ENCODE peak calls at places on chromosomes 4 and X, in five cellular contexts. One of them, this sample, is unnamed.

GRCh38 chr4:162523171-162523570 is 359.4 kb upstream of the FSTL5 start:
- DNase-seq in omental fat pad: no peak
- DNase-seq in pancreas: no peak
- DNase-seq in activated CD8-positive, alpha-beta T cell treated with anti-CD3 and anti-CD28 coated beads for 36 hours: no peak
- DNase-seq in GM12878: no peak
- DNase-seq in this sample: no peak

GRCh38 chr4:75844151-75844662 is 58.0 kb downstream of the PPEF2 start:
- DNase-seq in activated CD8-positive, alpha-beta T cell treated with anti-CD3 and anti-CD28 coated beads for 36 hours: no peak
- DNase-seq in GM12878: no peak
- DNase-seq in pancreas: no peak
- DNase-seq in omental fat pad: no peak
- DNase-seq in this sample: no peak

GRCh38 chr4:146465628-146466027 is 56.1 kb downstream of the SLC10A7 start:
- DNase-seq in omental fat pad: no peak
- DNase-seq in activated CD8-positive, alpha-beta T cell treated with anti-CD3 and anti-CD28 coated beads for 36 hours: no peak
- DNase-seq in GM12878: no peak
- DNase-seq in pancreas: no peak
- DNase-seq in this sample: no peak

GRCh38 chrX:48493890-48494364 is 14.9 kb upstream of the PORCN start:
- DNase-seq in activated CD8-positive, alpha-beta T cell treated with anti-CD3 and anti-CD28 coated beads for 36 hours: peak
- DNase-seq in pancreas: no peak
- DNase-seq in GM12878: no peak
- DNase-seq in omental fat pad: no peak
- DNase-seq in this sample: no peak

GRCh38 chr4:5460106-5460801 is 248.1 kb downstream of the EVC2 start:
- DNase-seq in GM12878: no peak
- DNase-seq in activated CD8-positive, alpha-beta T cell treated with anti-CD3 and anti-CD28 coated beads for 36 hours: peak
- DNase-seq in omental fat pad: no peak
- DNase-seq in pancreas: no peak
- DNase-seq in this sample: peak

GRCh38 chr4:40918330-40918729 is 168.6 kb downstream of the NSUN7 start:
- DNase-seq in GM12878: no peak
- DNase-seq in pancreas: no peak
- DNase-seq in activated CD8-positive, alpha-beta T cell treated with anti-CD3 and anti-CD28 coated beads for 36 hours: no peak
- DNase-seq in omental fat pad: no peak
- DNase-seq in this sample: no peak

GRCh38 chr4:150366487-150366999 is 215.4 kb upstream of the MAB21L2 start:
- DNase-seq in pancreas: no peak
- DNase-seq in activated CD8-positive, alpha-beta T cell treated with anti-CD3 and anti-CD28 coated beads for 36 hours: no peak
- DNase-seq in GM12878: peak
- DNase-seq in omental fat pad: no peak
- DNase-seq in this sample: peak

GRCh38 chr4:61517144-61517543 is 317.0 kb downstream of the ADGRL3 start:
- DNase-seq in activated CD8-positive, alpha-beta T cell treated with anti-CD3 and anti-CD28 coated beads for 36 hours: no peak
- DNase-seq in omental fat pad: no peak
- DNase-seq in pancreas: peak
- DNase-seq in GM12878: no peak
- DNase-seq in this sample: no peak

GRCh38 chrX:69218407-69218806 is 53.2 kb upstream of the PJA1 start:
- DNase-seq in omental fat pad: no peak
- DNase-seq in GM12878: no peak
- DNase-seq in pancreas: no peak
- DNase-seq in activated CD8-positive, alpha-beta T cell treated with anti-CD3 and anti-CD28 coated beads for 36 hours: no peak
- DNase-seq in this sample: no peak

GRCh38 chr4:97656034-97656720 is 487.1 kb downstream of the STPG2 start:
- DNase-seq in GM12878: no peak
- DNase-seq in omental fat pad: no peak
- DNase-seq in activated CD8-positive, alpha-beta T cell treated with anti-CD3 and anti-CD28 coated beads for 36 hours: no peak
- DNase-seq in pancreas: no peak
- DNase-seq in this sample: no peak

GRCh38 chr4:41160856-41161255 is 53.5 kb downstream of the APBB2 start:
- DNase-seq in pancreas: no peak
- DNase-seq in GM12878: no peak
- DNase-seq in omental fat pad: no peak
- DNase-seq in activated CD8-positive, alpha-beta T cell treated with anti-CD3 and anti-CD28 coated beads for 36 hours: no peak
- DNase-seq in this sample: no peak

GRCh38 chrX:74526786-74527185 is 87.6 kb downstream of the RLIM start:
- DNase-seq in pancreas: no peak
- DNase-seq in omental fat pad: no peak
- DNase-seq in GM12878: no peak
- DNase-seq in activated CD8-positive, alpha-beta T cell treated with anti-CD3 and anti-CD28 coated beads for 36 hours: no peak
- DNase-seq in this sample: no peak

DNA sequence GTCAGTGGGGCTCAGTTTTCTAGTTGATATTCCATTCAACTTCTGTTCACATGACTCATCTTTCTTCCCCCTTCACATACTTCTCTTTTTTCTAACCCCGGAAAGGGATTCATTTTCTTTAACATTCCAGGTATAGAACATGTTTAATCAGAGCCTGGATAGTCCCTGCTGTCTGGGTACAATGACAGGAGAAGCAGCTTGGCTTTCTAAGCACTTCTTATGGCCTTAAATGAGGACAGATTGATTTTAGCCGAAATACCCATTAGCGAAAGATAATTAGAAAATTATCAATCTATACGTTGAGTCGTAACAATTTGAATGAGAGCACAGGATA is 62.3 kb downstream of the PPP1R2C start:
- DNase-seq in omental fat pad: no peak
- DNase-seq in pancreas: no peak
- DNase-seq in GM12878: no peak
- DNase-seq in activated CD8-positive, alpha-beta T cell treated with anti-CD3 and anti-CD28 coated beads for 36 hours: no peak
- DNase-seq in this sample: no peak
- TF ChIP-seq CTCF in omental fat pad: no peak
- TF ChIP-seq CTCF in pancreas: no peak
- TF ChIP-seq CTCF in GM12878: no peak
- TF ChIP-seq CTCF in activated CD8-positive, alpha-beta T cell treated with anti-CD3 and anti-CD28 coated beads for 36 hours: no peak
- TF ChIP-seq CTCF in this sample: no peak

GRCh38 chr4:3130826-3131225 is 56.3 kb downstream of the HTT start:
- DNase-seq in activated CD8-positive, alpha-beta T cell treated with anti-CD3 and anti-CD28 coated beads for 36 hours: no peak
- DNase-seq in omental fat pad: no peak
- DNase-seq in GM12878: no peak
- DNase-seq in pancreas: no peak
- DNase-seq in this sample: no peak

GRCh38 chr4:3134201-3134600 is 59.7 kb downstream of the HTT start:
- DNase-seq in omental fat pad: no peak
- DNase-seq in pancreas: no peak
- DNase-seq in GM12878: no peak
- DNase-seq in activated CD8-positive, alpha-beta T cell treated with anti-CD3 and anti-CD28 coated beads for 36 hours: no peak
- DNase-seq in this sample: no peak

GRCh38 chr4:3137908-3138307 is 63.4 kb downstream of the HTT start:
- DNase-seq in omental fat pad: no peak
- DNase-seq in pancreas: no peak
- DNase-seq in GM12878: no peak
- DNase-seq in activated CD8-positive, alpha-beta T cell treated with anti-CD3 and anti-CD28 coated beads for 36 hours: no peak
- DNase-seq in this sample: no peak

GRCh38 chr4:3135155-3136011 is 60.9 kb downstream of the HTT start:
- DNase-seq in pancreas: no peak
- DNase-seq in GM12878: no peak
- DNase-seq in omental fat pad: no peak
- DNase-seq in activated CD8-positive, alpha-beta T cell treated with anti-CD3 and anti-CD28 coated beads for 36 hours: no peak
- DNase-seq in this sample: no peak

GRCh38 chr4:3136454-3136853 is 62.0 kb downstream of the HTT start:
- DNase-seq in GM12878: no peak
- DNase-seq in omental fat pad: no peak
- DNase-seq in activated CD8-positive, alpha-beta T cell treated with anti-CD3 and anti-CD28 coated beads for 36 hours: no peak
- DNase-seq in pancreas: no peak
- DNase-seq in this sample: no peak
- TF ChIP-seq CTCF in GM12878: no peak
- TF ChIP-seq CTCF in omental fat pad: no peak
- TF ChIP-seq CTCF in activated CD8-positive, alpha-beta T cell treated with anti-CD3 and anti-CD28 coated beads for 36 hours: peak
- TF ChIP-seq CTCF in pancreas: no peak
- TF ChIP-seq CTCF in this sample: no peak

DNA sequence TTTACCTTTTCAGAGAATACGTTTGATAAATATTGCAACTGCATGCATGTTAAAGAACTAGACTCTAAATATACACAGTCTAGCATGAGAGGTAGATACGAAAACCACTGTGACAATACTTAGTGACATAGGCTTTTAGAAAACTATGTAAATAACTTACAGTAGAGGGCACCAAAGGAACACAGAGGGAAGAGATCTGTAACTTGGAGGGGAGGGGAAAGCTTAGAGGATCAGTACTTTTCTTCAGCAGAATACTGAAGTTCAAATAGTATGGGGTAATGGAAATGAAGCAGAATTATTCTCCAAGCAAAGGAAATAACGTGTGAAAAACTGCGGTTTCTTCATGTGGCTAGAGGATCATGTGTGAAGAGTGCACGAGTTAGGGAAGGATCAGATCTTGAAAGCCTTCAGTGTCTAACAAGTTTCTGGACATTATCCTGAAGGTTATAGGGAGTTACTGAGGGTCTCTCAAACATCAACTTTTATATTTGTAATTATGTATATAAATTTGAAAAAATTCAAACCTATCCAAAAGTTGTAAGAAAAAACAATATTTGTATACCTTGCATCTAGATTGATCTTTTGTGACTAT is 264.3 kb downstream of the NPFFR2 start:
- DNase-seq in omental fat pad: no peak
- DNase-seq in GM12878: no peak
- DNase-seq in pancreas: no peak
- DNase-seq in activated CD8-positive, alpha-beta T cell treated with anti-CD3 and anti-CD28 coated beads for 36 hours: no peak
- DNase-seq in this sample: peak
- TF ChIP-seq CTCF in omental fat pad: no peak
- TF ChIP-seq CTCF in GM12878: peak
- TF ChIP-seq CTCF in pancreas: peak
- TF ChIP-seq CTCF in activated CD8-positive, alpha-beta T cell treated with anti-CD3 and anti-CD28 coated beads for 36 hours: peak
- TF ChIP-seq CTCF in this sample: no peak

GRCh38 chrX:80812176-80812575 is 2.5 kb upstream of the BRWD3 start:
- DNase-seq in GM12878: no peak
- DNase-seq in omental fat pad: no peak
- DNase-seq in pancreas: no peak
- DNase-seq in activated CD8-positive, alpha-beta T cell treated with anti-CD3 and anti-CD28 coated beads for 36 hours: peak
- DNase-seq in this sample: peak
- TF ChIP-seq CTCF in GM12878: peak
- TF ChIP-seq CTCF in omental fat pad: no peak
- TF ChIP-seq CTCF in pancreas: no peak
- TF ChIP-seq CTCF in activated CD8-positive, alpha-beta T cell treated with anti-CD3 and anti-CD28 coated beads for 36 hours: no peak
- TF ChIP-seq CTCF in this sample: no peak

GRCh38 chr4:90025248-90025647 is 101.9 kb upstream of the CCSER1 start:
- DNase-seq in pancreas: no peak
- DNase-seq in activated CD8-positive, alpha-beta T cell treated with anti-CD3 and anti-CD28 coated beads for 36 hours: no peak
- DNase-seq in GM12878: no peak
- DNase-seq in omental fat pad: no peak
- DNase-seq in this sample: peak

GRCh38 chr4:90027565-90027964 is 99.6 kb upstream of the CCSER1 start:
- DNase-seq in GM12878: no peak
- DNase-seq in activated CD8-positive, alpha-beta T cell treated with anti-CD3 and anti-CD28 coated beads for 36 hours: no peak
- DNase-seq in omental fat pad: no peak
- DNase-seq in pancreas: no peak
- DNase-seq in this sample: peak

GRCh38 chr4:90028460-90028859 is 98.7 kb upstream of the CCSER1 start:
- DNase-seq in pancreas: no peak
- DNase-seq in activated CD8-positive, alpha-beta T cell treated with anti-CD3 and anti-CD28 coated beads for 36 hours: no peak
- DNase-seq in omental fat pad: no peak
- DNase-seq in GM12878: no peak
- DNase-seq in this sample: no peak

GRCh38 chr4:90030202-90030601 is 97.0 kb upstream of the CCSER1 start:
- DNase-seq in omental fat pad: no peak
- DNase-seq in GM12878: no peak
- DNase-seq in pancreas: no peak
- DNase-seq in activated CD8-positive, alpha-beta T cell treated with anti-CD3 and anti-CD28 coated beads for 36 hours: no peak
- DNase-seq in this sample: no peak

GRCh38 chr4:90030953-90031352 is 96.2 kb upstream of the CCSER1 start:
- DNase-seq in activated CD8-positive, alpha-beta T cell treated with anti-CD3 and anti-CD28 coated beads for 36 hours: no peak
- DNase-seq in pancreas: no peak
- DNase-seq in GM12878: no peak
- DNase-seq in omental fat pad: no peak
- DNase-seq in this sample: no peak
- TF ChIP-seq CTCF in activated CD8-positive, alpha-beta T cell treated with anti-CD3 and anti-CD28 coated beads for 36 hours: no peak
- TF ChIP-seq CTCF in pancreas: no peak
- TF ChIP-seq CTCF in GM12878: no peak
- TF ChIP-seq CTCF in omental fat pad: no peak
- TF ChIP-seq CTCF in this sample: no peak

DNA sequence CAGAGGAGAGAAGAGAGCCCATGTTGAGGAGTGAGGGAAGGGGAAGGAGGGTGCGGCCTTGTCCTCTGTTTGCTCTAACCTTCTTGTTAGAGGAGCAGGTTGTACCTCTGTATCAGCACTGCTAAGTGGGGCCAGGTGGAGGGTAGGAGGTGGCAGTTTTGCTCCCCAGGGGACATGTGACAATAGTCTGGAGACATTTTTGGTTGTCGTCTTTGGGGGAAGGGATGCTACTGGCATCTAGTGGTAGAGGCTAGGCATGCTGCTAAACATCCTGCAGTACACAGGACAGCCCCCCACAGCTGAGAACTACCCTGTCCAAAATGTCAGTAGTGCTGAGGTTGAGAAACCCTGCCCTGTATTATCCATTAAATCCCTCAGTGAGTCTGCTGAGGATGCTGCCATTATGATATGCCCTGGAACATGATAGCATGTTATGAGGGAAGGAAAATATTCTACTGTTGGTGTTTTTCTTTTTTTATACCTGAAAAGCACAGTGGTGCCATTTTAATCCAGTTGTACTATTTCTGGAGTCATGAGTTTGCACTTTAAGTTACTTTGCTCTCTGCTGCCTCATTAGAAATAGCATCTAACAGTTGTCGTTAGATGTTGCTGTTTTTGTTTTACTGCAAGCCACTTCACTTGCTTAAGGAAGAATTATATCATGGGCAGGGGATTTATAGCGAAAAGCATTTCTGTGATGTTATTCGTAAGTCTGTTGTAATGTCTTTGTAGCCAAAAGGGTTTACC is 90.6 kb downstream of the LRP2BP start:
- DNase-seq in GM12878: peak
- DNase-seq in activated CD8-positive, alpha-beta T cell treated with anti-CD3 and anti-CD28 coated beads for 36 hours: peak
- DNase-seq in pancreas: no peak
- DNase-seq in omental fat pad: no peak
- DNase-seq in this sample: peak
- TF ChIP-seq CTCF in GM12878: peak
- TF ChIP-seq CTCF in activated CD8-positive, alpha-beta T cell treated with anti-CD3 and anti-CD28 coated beads for 36 hours: peak
- TF ChIP-seq CTCF in pancreas: no peak
- TF ChIP-seq CTCF in omental fat pad: no peak
- TF ChIP-seq CTCF in this sample: peak

DNA sequence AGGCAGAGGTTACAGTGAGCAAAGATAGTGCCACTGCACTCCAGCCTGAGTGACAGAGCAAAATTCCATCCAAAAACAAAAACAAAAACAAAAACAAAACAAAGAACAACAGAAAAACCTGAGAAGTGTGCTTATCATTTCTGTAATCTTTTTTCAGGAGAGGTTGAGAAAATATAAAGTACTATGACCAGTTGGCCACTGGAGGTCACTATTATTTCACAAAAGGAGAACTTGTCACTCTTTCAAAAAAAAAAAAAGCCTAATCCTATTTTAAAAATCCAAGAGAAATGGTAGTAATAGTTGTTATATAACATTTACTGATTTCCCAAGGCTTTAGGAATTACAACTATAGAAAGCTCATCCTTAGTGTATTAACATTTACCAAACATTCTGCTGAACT is 24.9 kb upstream of the RNF150 start:
- DNase-seq in activated CD8-positive, alpha-beta T cell treated with anti-CD3 and anti-CD28 coated beads for 36 hours: no peak
- DNase-seq in omental fat pad: no peak
- DNase-seq in pancreas: no peak
- DNase-seq in GM12878: no peak
- DNase-seq in this sample: peak
- TF ChIP-seq CTCF in activated CD8-positive, alpha-beta T cell treated with anti-CD3 and anti-CD28 coated beads for 36 hours: peak
- TF ChIP-seq CTCF in omental fat pad: no peak
- TF ChIP-seq CTCF in pancreas: peak
- TF ChIP-seq CTCF in GM12878: peak
- TF ChIP-seq CTCF in this sample: peak

DNA sequence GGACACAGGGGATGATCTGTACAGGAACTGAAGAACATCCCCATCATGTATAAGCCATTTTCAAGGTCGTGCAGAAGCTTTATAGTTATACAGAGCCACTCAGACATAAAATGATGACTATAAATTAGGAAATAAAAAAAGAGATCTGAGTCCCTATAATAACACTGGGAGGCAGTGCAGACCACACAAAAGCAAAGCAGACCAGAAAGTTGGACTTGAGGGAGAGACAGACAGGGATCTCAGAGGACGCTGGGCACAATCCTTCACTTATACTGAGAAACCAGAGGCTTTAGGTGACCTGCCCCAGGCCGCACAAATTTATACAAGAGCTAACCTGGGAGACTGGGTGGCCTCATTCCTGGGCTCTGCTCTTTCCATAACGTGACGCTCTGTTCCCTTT is 70.5 kb downstream of the HADH start:
- DNase-seq in omental fat pad: no peak
- DNase-seq in GM12878: no peak
- DNase-seq in pancreas: no peak
- DNase-seq in activated CD8-positive, alpha-beta T cell treated with anti-CD3 and anti-CD28 coated beads for 36 hours: no peak
- DNase-seq in this sample: no peak
- TF ChIP-seq CTCF in omental fat pad: no peak
- TF ChIP-seq CTCF in GM12878: peak
- TF ChIP-seq CTCF in pancreas: peak
- TF ChIP-seq CTCF in activated CD8-positive, alpha-beta T cell treated with anti-CD3 and anti-CD28 coated beads for 36 hours: peak
- TF ChIP-seq CTCF in this sample: peak